ENCODE peak calls at places on chromosomes 1 and 21, in seven cellular contexts. Q is dorsolateral prefrontal cortex, H is sigmoid colon, P is uterus, O is neural progenitor cell, B is tibial nerve, X is bronchial epithelial cell. C is an unnamed sample.

GRCh38 chr1:235102993-235103411 is 25.6 kb downstream of the TOMM20 start:
- DNase-seq in Q (peak; percentile 52), P (peak; percentile 63), X (no peak), H (no peak), B (no peak), O (no peak), C (no peak)

GRCh38 chr21:45309069-45309521 is 21.4 kb upstream of the POFUT2 start:
- DNase-seq in B (no peak), H (peak; percentile 89), X (no peak), Q (peak; percentile 47), P (no peak), O (peak; percentile 82), C (peak; percentile 81)

GRCh38 chr1:21736876-21737275 is 46.1 kb downstream of the USP48 start:
- DNase-seq in X (no peak), H (no peak), O (no peak), B (no peak), Q (no peak), P (no peak), C (no peak)

GRCh38 chr1:46611691-46612221 is 4.9 kb downstream of the MOB3C start:
- DNase-seq in X (peak; percentile 99), H (peak; percentile 63), B (no peak), Q (no peak), O (no peak), P (no peak), C (no peak)

GRCh38 chr1:8439015-8439702 is 121.2 kb downstream of the SLC45A1 start:
- DNase-seq in X (peak; percentile 27), Q (peak; percentile 67), B (peak; percentile 67), H (peak; percentile 92), O (peak; percentile 80), P (peak; percentile 73), C (peak; percentile 72)

GRCh38 chr1:33721416-33721815 is 142.5 kb upstream of the HMGB4 start:
- DNase-seq in H (no peak), P (no peak), X (no peak), B (no peak), O (no peak), Q (no peak), C (no peak)

GRCh38 chr1:223074901-223075300 is 68.1 kb downstream of the TLR5 start:
- DNase-seq in O (no peak), P (no peak), X (no peak), H (no peak), B (no peak), Q (no peak), C (no peak)

GRCh38 chr1:28819020-28819419 is 7.0 kb downstream of the OPRD1 start:
- DNase-seq in P (no peak), X (no peak), O (no peak), Q (no peak), H (no peak), B (no peak), C (no peak)

GRCh38 chr1:19682257-19682656 is 17.6 kb downstream of the HTR6 start:
- DNase-seq in Q (peak; percentile 52), P (no peak), B (no peak), X (peak; percentile 70), H (no peak), O (no peak), C (no peak)

GRCh38 chr1:179706339-179706941 is 36.7 kb upstream of the FAM163A start:
- DNase-seq in H (no peak), Q (peak; percentile 35), B (no peak), X (peak; percentile 47), O (peak; percentile 74), P (peak; percentile 31), C (peak; percentile 72)

GRCh38 chr1:235834620-235835019 is 32.1 kb downstream of the LYST start:
- DNase-seq in O (no peak), X (no peak), P (no peak), H (no peak), B (no peak), Q (no peak), C (no peak)

GRCh38 chr21:44988607-44989537 is 49.0 kb downstream of the SLX9 start:
- DNase-seq in O (no peak), X (no peak), Q (no peak), P (no peak), H (peak; percentile 60), B (no peak), C (no peak)

GRCh38 chr1:90879281-90879680 is 142.6 kb downstream of the ZNF644 start:
- DNase-seq in P (no peak), H (no peak), Q (no peak), O (no peak), B (no peak), X (peak; percentile 22), C (no peak)

GRCh38 chr1:35488346-35488745 is 68.9 kb downstream of the KIAA0319L start:
- DNase-seq in H (no peak), X (no peak), Q (no peak), B (no peak), P (no peak), O (no peak), C (no peak)

GRCh38 chr1:182056596-182057366 is 4.7 kb downstream of the ZNF648 start:
- DNase-seq in Q (no peak), O (no peak), H (no peak), X (no peak), B (no peak), P (no peak), C (no peak)

GRCh38 chr1:234069760-234070159 is 165.3 kb downstream of the SLC35F3 start:
- DNase-seq in H (no peak), Q (peak; percentile 30), O (no peak), X (peak; percentile 17), P (no peak), B (no peak), C (no peak)

GRCh38 chr1:7264101-7264500 is 478.8 kb downstream of the CAMTA1 start:
- DNase-seq in H (no peak), B (no peak), Q (no peak), O (no peak), P (no peak), X (no peak), C (no peak)

GRCh38 chr1:228288536-228289238 is 80.8 kb downstream of the OBSCN start:
- DNase-seq in P (no peak), O (no peak), H (peak; percentile 35), Q (no peak), B (no peak), X (no peak), C (no peak)

GRCh38 chr1:113008365-113008714 is 52.3 kb upstream of the SLC16A1 start:
- DNase-seq in X (no peak), B (no peak), P (no peak), H (no peak), O (no peak), Q (no peak), C (no peak)

GRCh38 chr1:38502772-38503171 is 356.8 kb downstream of the RRAGC start:
- DNase-seq in X (no peak), H (no peak), P (no peak), B (no peak), Q (no peak), O (peak; percentile 91), C (peak; percentile 22)

DNA sequence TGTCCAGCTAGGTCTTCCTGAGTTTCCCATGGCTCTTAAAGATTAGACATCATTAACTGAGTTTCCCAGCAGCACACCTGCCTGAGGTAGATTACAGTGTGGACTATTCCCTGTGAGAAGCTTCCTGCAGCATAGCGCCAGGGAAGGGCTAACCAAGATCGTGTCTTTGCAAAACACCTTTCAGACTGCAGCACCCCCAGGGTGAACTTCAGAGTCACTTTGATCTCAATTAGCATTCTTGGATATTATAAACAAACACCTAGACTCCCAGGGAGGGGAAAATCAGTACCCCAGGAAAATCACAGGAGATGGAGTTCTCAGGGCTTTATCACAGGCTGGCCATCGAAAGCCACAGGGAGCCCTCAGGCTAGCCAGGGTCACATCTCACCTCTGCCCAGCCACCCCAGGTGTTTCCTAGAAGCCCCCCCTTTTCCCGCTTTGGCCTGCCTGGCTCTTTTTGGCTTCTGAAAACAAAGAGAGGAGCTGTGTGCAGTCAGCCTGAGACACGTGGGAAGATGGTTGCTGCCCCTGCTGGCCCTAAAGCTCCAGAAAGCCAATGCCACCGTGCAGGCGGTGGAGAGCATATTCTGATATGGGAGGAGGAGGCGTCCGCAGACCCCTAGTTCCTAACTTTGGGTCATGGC is 18.6 kb upstream of the LBR start:
- DNase-seq in H (peak; percentile 71), B (peak; percentile 3), O (no peak), Q (no peak), X (no peak), P (peak; percentile 43), C (no peak)
- TF ChIP-seq CTCF in H (no peak), B (no peak), O (no peak), Q (no peak), X (no peak), P (no peak), C (no peak)

GRCh38 chr1:145897969-145898368 is 11.9 kb downstream of the ITGA10 start:
- DNase-seq in P (no peak), O (no peak), B (no peak), H (no peak), Q (no peak), X (no peak), C (no peak)

GRCh38 chr1:145906954-145907755 is 2.7 kb downstream of the ITGA10 start:
- DNase-seq in P (no peak), H (no peak), O (no peak), Q (no peak), B (no peak), X (no peak), C (no peak)

GRCh38 chr1:145898756-145899155 is 11.1 kb downstream of the ITGA10 start:
- DNase-seq in X (no peak), H (no peak), Q (no peak), P (no peak), B (no peak), O (no peak), C (no peak)

GRCh38 chr1:145895471-145895870 is 9.8 kb upstream of the ANKRD35 start:
- DNase-seq in X (no peak), O (no peak), Q (no peak), P (no peak), H (no peak), B (no peak), C (no peak)

DNA sequence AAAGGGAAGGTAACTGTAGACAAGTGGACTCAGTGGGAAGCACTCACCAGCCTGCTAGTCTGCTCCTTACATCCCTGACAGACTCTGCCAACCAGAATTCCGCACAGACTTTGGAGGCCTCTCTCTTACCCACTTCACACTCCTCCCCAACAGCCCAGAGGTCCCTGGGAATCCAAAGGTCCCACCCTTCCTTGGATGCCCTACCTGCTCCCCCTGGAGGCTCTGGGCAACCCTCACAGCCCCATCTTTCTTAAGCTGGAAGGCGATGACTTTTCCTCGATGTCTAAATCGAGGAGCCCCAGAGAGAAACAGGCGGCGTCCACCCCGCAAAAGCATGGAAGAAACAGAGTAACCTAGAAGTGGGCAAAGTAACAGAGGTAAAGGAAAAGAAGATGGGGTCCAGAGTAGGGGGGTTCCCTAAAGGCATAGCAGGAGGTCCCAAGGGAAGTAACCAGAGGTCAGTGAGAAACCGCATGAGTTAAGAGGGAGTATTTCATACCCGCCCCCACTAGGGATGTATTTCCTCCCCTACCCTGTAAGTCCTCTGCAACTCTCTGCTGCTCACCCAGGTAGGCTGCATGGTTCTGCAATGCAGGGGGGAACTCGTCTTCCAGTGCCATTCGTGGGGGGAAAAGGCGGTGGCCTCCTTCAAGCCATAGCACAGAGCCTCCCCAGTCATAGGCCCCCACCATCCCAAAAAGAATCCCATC is 8.4 kb downstream of the ITGA10 start:
- DNase-seq in B (no peak), P (no peak), X (no peak), Q (no peak), H (no peak), O (peak; percentile 11), C (no peak)
- TF ChIP-seq CTCF in B (no peak), P (no peak), X (peak; percentile 5), Q (no peak), H (no peak), O (peak; percentile 11), C (no peak)

GRCh38 chr1:163063131-163064059 is 5.8 kb upstream of the RGS4 start:
- DNase-seq in P (no peak), X (no peak), Q (no peak), O (no peak), H (no peak), B (no peak), C (peak; percentile 25)
- TF ChIP-seq CTCF in P (no peak), X (no peak), Q (no peak), O (no peak), H (no peak), B (no peak), C (no peak)

GRCh38 chr1:67612690-67613322 is 72.2 kb upstream of the GADD45A start:
- DNase-seq in P (no peak), B (no peak), H (no peak), O (no peak), X (no peak), Q (no peak), C (no peak)
- TF ChIP-seq CTCF in P (no peak), B (no peak), H (no peak), O (no peak), X (no peak), Q (no peak), C (no peak)

C was measured in nephron progenitor cell.